ENCODE peak calls at places on chromosomes 4 and X, in six cellular contexts. U, J, Z, W, V and R are unnamed samples.

GRCh38 chr4:44194365-44194764 is 254.2 kb downstream of the KCTD8 start:
- DNase-seq in U (no peak), J (no peak), Z (no peak), W (no peak), V (no peak), R (no peak)

GRCh38 chr4:42501624-42502401 is 104.5 kb downstream of the SHISA3 start:
- DNase-seq in U (no peak), J (no peak), Z (no peak), W (no peak), V (no peak), R (no peak)

GRCh38 chr4:57147335-57148060 is 37.3 kb upstream of the IGFBP7 start:
- DNase-seq in U (no peak), J (no peak), Z (no peak), W (no peak), V (no peak), R (no peak)

GRCh38 chrX:153703036-153703370 is 15.3 kb downstream of the SLC6A8 start:
- DNase-seq in U (no peak), J (no peak), Z (no peak), W (no peak), V (no peak), R (no peak)

GRCh38 chrX:68822641-68823410 is 6.0 kb upstream of the EFNB1 start:
- DNase-seq in U (peak), J (peak), Z (peak), W (peak), V (no peak), R (peak)

GRCh38 chrX:19448077-19448476 is 67.2 kb downstream of the MAP3K15 start:
- DNase-seq in U (peak), J (no peak), Z (no peak), W (no peak), V (no peak), R (no peak)

GRCh38 chr4:109977854-109978501 is 65.3 kb downstream of the EGF start:
- DNase-seq in U (peak), J (peak), Z (peak), W (peak), V (no peak), R (peak)

GRCh38 chrX:69163936-69164741 is 1.1 kb downstream of the PJA1 start:
- DNase-seq in U (no peak), J (no peak), Z (peak), W (no peak), V (no peak), R (peak)

GRCh38 chrX:329291-329910 is 10.8 kb upstream of the GTPBP6 start:
- DNase-seq in U (no peak), J (no peak), Z (no peak), W (no peak), V (no peak), R (no peak)

GRCh38 chrX:69318651-69319305 is 153.5 kb upstream of the PJA1 start:
- DNase-seq in U (no peak), J (no peak), Z (no peak), W (no peak), V (no peak), R (peak)

GRCh38 chrX:71253253-71254091 is 468 bp downstream of the ZMYM3 start:
- DNase-seq in U (peak), J (no peak), Z (peak), W (peak), V (no peak), R (peak)

GRCh38 chr4:152099555-152099954 is 338.7 kb upstream of the GATB start:
- DNase-seq in U (no peak), J (no peak), Z (no peak), W (no peak), V (no peak), R (no peak)

GRCh38 chr4:92812652-92813051 is 508.9 kb downstream of the GRID2 start:
- DNase-seq in U (no peak), J (no peak), Z (no peak), W (no peak), V (no peak), R (no peak)

GRCh38 chrX:128769511-128769910 is 717.3 kb upstream of the ACTRT1 start:
- DNase-seq in U (no peak), J (no peak), Z (no peak), W (no peak), V (no peak), R (no peak)

GRCh38 chr4:55910140-55910539 is 38.6 kb upstream of the CEP135 start:
- DNase-seq in U (no peak), J (no peak), Z (no peak), W (no peak), V (no peak), R (no peak)

GRCh38 chr4:189022441-189023035 is 883.3 kb downstream of the TRIML1 start:
- DNase-seq in U (no peak), J (no peak), Z (no peak), W (no peak), V (no peak), R (no peak)

GRCh38 chrX:155009994-155010472 is 12.5 kb downstream of the F8 start:
- DNase-seq in U (no peak), J (no peak), Z (no peak), W (no peak), V (no peak), R (no peak)

GRCh38 chr4:78651250-78651860 is 99.8 kb downstream of the ANXA3 start:
- DNase-seq in U (no peak), J (no peak), Z (no peak), W (no peak), V (no peak), R (no peak)

GRCh38 chrX:124507276-124507675 is 160.9 kb downstream of the SH2D1A start:
- DNase-seq in U (no peak), J (no peak), Z (no peak), W (no peak), V (no peak), R (no peak)

GRCh38 chrX:26613951-26614350 is 398.0 kb downstream of the MAGEB5 start:
- DNase-seq in U (no peak), J (no peak), Z (no peak), W (no peak), V (no peak), R (no peak)

GRCh38 chrX:107935664-107936433 is 46.3 kb downstream of the TEX13B start:
- DNase-seq in U (no peak), J (no peak), Z (no peak), W (no peak), V (no peak), R (no peak)

GRCh38 chr4:6608758-6609414 is 31.6 kb upstream of the MRFAP1 start:
- DNase-seq in U (no peak), J (no peak), Z (no peak), W (no peak), V (no peak), R (no peak)

GRCh38 chrX:11867610-11868345 is 109.7 kb downstream of the MSL3 start:
- DNase-seq in U (no peak), J (no peak), Z (no peak), W (no peak), V (no peak), R (no peak)

GRCh38 chrX:132948648-132949260 is 9.7 kb downstream of the HS6ST2 start:
- DNase-seq in U (no peak), J (peak), Z (peak), W (no peak), V (no peak), R (no peak)

GRCh38 chr4:41535911-41536361 is 2.0 kb upstream of the LIMCH1 start:
- DNase-seq in U (no peak), J (no peak), Z (no peak), W (no peak), V (no peak), R (no peak)

GRCh38 chr4:37882665-37883296 is 8.1 kb upstream of the TBC1D1 start:
- DNase-seq in U (no peak), J (no peak), Z (no peak), W (peak), V (no peak), R (no peak)

GRCh38 chr4:110631582-110632505 is 9.0 kb upstream of the PITX2 start:
- DNase-seq in U (peak), J (peak), Z (peak), W (no peak), V (no peak), R (peak)

DNA sequence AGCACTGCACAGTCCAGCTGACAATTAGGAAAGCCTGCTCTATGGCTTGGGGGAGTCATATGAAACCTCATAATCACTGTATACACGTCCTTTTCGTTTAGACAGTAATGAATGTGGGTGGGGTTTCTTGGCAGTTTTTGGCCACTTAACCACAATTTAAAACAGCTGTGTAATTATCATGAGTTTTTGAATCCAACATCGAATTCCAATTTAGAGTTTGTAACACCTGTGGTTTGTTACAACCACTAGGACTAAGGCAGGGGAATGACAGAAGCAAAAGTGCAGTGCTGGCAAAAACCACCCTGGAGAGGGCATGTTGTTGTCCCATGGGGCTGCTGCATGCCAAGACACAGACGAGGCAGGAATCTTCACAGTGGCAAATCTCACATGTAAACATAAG is 99.5 kb downstream of the CXXC4 start:
- DNase-seq in U (no peak), J (no peak), Z (no peak), W (peak), V (no peak), R (no peak)
- TF ChIP-seq JUND in U (no peak), J (no peak), Z (no peak), W (no peak), V (no peak), R (no peak)

GRCh38 chrX:115360220-115360781 is 70.8 kb downstream of the LUZP4 start:
- DNase-seq in U (no peak), J (no peak), Z (no peak), W (no peak), V (no peak), R (no peak)

GRCh38 chrX:115367455-115367854 is 77.9 kb downstream of the LUZP4 start:
- DNase-seq in U (no peak), J (no peak), Z (no peak), W (no peak), V (no peak), R (no peak)

GRCh38 chrX:115364625-115365024 is 75.1 kb downstream of the LUZP4 start:
- DNase-seq in U (peak), J (no peak), Z (no peak), W (no peak), V (no peak), R (no peak)

GRCh38 chrX:115366535-115366934 is 77.0 kb downstream of the LUZP4 start:
- DNase-seq in U (no peak), J (no peak), Z (no peak), W (no peak), V (no peak), R (no peak)

DNA sequence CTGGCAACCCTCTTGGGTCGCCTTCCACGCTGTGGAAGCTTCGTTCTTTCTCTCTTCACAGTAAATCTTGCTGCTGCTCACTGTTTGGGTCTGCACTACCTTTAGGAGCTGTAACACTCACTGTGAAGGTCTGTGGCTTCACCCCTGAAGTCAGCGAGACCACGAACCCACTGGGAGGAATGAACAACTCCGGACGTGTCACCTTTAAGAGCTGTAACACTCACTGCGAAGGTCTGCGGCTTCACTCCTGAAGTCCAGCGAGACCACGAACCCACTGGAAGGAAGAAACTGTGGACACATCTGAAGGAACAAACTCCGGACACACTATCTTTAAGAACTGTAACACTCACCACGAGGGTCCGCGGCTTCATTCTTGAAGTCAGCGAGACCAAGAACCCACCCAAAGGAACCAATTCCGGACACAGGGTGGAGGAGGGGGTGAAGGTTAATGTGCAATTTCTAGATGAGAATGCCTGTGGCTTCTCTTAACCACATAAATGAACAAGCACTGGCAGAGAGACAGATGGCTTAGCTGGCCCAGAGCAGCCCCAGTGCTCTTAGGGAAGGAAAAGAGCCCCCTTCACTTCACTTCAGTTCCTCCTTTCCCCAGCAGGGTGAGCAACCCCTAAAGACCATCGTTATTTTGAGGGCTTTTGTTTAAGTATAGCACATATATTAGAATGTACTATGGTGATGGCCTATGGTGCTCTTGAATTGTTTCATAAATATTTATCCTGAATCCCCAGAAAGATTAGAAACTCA is 73.0 kb downstream of the LUZP4 start:
- DNase-seq in U (no peak), J (no peak), Z (no peak), W (no peak), V (no peak), R (no peak)
- TF ChIP-seq JUND in U (no peak), J (no peak), Z (no peak), W (no peak), V (no peak), R (no peak)

GRCh38 chr4:47531954-47532321 is 46.9 kb downstream of the ATP10D start:
- DNase-seq in U (no peak), J (no peak), Z (no peak), W (no peak), V (no peak), R (no peak)

GRCh38 chr4:47532658-47533057 is 47.6 kb downstream of the ATP10D start:
- DNase-seq in U (no peak), J (no peak), Z (no peak), W (no peak), V (no peak), R (no peak)

GRCh38 chr4:47530801-47531200 is 45.7 kb downstream of the ATP10D start:
- DNase-seq in U (no peak), J (no peak), Z (no peak), W (no peak), V (no peak), R (no peak)

GRCh38 chr4:47533689-47534347 is 48.7 kb downstream of the ATP10D start:
- DNase-seq in U (no peak), J (no peak), Z (no peak), W (no peak), V (no peak), R (no peak)

DNA sequence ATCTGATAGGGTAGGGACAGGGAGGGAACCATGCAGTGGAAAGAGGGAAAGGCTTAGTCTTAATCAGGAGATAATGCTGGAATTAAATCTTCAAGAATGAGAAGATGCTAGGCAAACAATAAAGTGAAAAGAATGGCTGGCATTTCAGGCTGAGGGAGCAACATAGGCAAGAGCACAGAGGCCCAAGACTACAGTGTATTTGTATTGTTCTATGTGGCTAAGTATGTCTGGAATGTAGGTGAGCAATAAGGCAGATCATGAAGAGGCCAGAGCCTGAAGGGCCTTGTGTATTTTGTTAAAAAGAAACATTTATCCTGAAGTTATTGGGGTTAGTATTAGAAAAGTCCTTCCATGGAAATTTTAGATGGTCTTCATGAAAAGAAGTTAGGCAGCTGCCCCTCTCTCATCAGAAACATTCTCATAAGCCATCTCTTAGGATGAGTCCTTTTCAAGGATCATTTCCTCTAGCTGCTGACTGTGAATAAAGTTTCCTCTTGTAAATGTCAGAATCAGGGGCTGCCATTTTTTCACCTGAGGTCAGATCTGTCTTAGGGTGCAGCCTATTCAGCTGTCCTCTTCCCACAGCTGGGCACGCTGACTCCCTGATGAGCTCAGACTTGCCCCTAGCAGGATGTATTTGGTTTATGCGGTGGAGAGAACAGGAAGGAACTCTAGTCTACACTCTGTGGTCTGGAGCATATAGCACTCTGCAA is 46.3 kb downstream of the ATP10D start:
- DNase-seq in U (peak), J (no peak), Z (no peak), W (peak), V (peak), R (no peak)
- TF ChIP-seq JUND in U (no peak), J (no peak), Z (no peak), W (no peak), V (no peak), R (no peak)

DNA sequence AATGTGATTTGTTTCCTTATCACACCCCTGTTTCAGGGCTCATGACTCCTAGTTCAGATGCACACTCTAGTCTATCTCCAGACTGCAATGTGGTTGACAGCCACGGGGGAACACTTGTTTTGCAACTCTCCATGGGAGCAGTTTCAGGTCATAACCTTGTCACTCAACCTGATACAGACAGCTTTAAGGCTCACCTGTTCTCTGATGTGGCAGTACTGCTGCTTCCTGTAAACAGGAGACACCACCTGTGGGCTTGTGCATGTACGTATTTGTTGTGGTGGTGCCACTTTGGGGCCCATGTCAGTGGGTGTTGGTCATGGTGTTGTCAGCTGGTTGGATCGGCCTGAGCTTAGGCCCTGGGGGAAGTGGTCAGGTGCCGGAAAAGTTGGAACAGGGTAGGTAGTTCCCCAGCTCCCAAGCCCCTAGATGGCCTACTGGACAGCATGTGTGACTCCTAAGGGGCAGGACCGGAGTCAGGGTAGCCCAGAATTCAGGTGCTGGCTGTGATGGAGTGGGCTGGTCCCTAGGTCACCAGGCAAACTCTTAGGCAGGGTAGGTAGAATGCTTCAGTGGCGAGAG is 46.2 kb downstream of the FAM9B start:
- DNase-seq in U (no peak), J (no peak), Z (no peak), W (no peak), V (no peak), R (no peak)
- TF ChIP-seq JUND in U (no peak), J (no peak), Z (no peak), W (no peak), V (no peak), R (no peak)

GRCh38 chrX:151370906-151371305 is 26.1 kb upstream of the VMA21 start:
- DNase-seq in U (peak), J (no peak), Z (peak), W (peak), V (no peak), R (peak)
- TF ChIP-seq JUND in U (no peak), J (no peak), Z (no peak), W (no peak), V (no peak), R (no peak)

DNA sequence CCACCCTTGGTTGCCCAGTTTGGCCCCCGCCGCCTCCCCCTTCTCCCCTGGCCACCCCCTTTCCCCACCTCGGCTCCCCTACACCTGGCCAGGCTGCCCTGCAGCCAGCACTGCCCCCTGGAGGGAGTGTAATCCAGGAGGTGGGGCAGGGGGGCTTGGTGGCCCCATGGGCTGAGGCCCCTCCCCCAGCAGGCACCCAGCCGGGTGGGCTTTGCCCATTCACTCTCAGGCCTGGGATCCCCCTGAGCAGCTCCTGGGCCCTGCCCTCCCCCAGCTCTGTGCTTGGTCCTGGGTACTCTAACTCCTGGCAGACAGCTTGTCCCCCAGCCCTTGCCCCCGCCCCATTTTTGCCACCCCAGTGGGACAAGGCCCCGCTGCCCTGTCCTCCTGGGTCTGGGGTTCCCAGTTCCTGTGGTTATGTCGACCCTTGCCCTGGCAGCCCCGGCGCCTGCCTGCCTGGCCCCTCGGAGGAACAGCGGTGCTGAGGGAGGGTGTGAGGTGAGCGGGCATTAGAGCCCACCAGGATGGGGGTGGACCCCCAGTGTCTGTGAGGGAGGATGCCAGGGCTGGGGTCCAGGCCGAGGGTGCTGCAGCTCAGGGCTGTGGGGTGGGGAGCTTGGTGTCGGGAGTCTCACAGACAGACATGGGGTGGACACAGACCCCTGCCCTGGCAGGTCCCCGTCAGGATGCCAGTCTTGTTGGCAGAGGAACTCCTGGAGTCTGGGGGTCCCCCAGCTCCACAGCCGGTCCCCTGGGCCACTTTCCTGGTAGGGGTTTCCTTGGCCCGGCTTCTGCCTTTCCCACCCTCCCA is 10.2 kb downstream of the NAT8L start:
- DNase-seq in U (no peak), J (no peak), Z (no peak), W (no peak), V (no peak), R (peak)
- TF ChIP-seq JUND in U (no peak), J (no peak), Z (no peak), W (no peak), V (no peak), R (no peak)

GRCh38 chrX:51834076-51834475 is 59.3 kb upstream of the MAGED1 start:
- DNase-seq in U (no peak), J (no peak), Z (no peak), W (no peak), V (no peak), R (no peak)
- TF ChIP-seq JUND in U (no peak), J (no peak), Z (no peak), W (no peak), V (no peak), R (no peak)